ENCODE peak calls at places on chromosome 2, in seven cellular contexts. H is uterus; I is OCI-LY7; B is lower lobe of right lung; K is AG04450; L is right cardiac atrium; D is CD8-positive, alpha-beta memory T cell. M is an unnamed sample.

GRCh38 chr2:66696856-66697255 is 261.9 kb downstream of the MEIS1 start:
- DNase-seq in D (no peak), H (no peak), L (no peak), I (no peak), K (no peak), B (no peak), M (no peak)

GRCh38 chr2:168456526-168457176 is 579 bp downstream of the CERS6 start:
- DNase-seq in K (no peak), H (peak; percentile 52), I (no peak), D (no peak), L (peak; percentile 33), B (peak; percentile 60), M (peak; percentile 48)

GRCh38 chr2:39469807-39470206 is 32.7 kb upstream of the MAP4K3 start:
- DNase-seq in K (peak; percentile 38), D (no peak), H (no peak), L (no peak), I (peak; percentile 82), B (no peak), M (peak; percentile 43)

GRCh38 chr2:27724191-27724590 is 47.3 kb upstream of the MRPL33 start:
- DNase-seq in I (no peak), B (no peak), D (no peak), L (no peak), H (no peak), K (no peak), M (no peak)

GRCh38 chr2:161171595-161171929 is 11.3 kb downstream of the TANK start:
- DNase-seq in I (no peak), H (no peak), B (no peak), L (no peak), D (no peak), K (no peak), M (no peak)

GRCh38 chr2:145777297-145777696 is 1257.4 kb upstream of the ZEB2 start:
- DNase-seq in K (no peak), L (no peak), I (no peak), B (no peak), H (no peak), D (no peak), M (no peak)

GRCh38 chr2:157468931-157469708 is 25.2 kb upstream of the CYTIP start:
- DNase-seq in I (peak; percentile 90), D (no peak), H (no peak), B (no peak), K (no peak), L (no peak), M (no peak)

GRCh38 chr2:53576361-53576620 is 191.3 kb upstream of the CHAC2 start:
- DNase-seq in I (no peak), H (no peak), D (no peak), B (no peak), L (no peak), K (no peak), M (no peak)

GRCh38 chr2:47559079-47559684 is 156.2 kb downstream of the MSH2 start:
- DNase-seq in K (no peak), H (no peak), I (no peak), L (no peak), D (no peak), B (no peak), M (peak; percentile 75)

GRCh38 chr2:202612145-202612544 is 22.6 kb upstream of the FAM117B start:
- DNase-seq in I (no peak), H (no peak), B (no peak), D (no peak), L (no peak), K (no peak), M (no peak)

GRCh38 chr2:28751956-28752607 is 452 bp downstream of the PPP1CB start:
- DNase-seq in H (no peak), D (peak; percentile 59), B (no peak), L (no peak), I (peak; percentile 61), K (no peak), M (peak; percentile 23)

GRCh38 chr2:42054657-42055430 is 7.0 kb downstream of the PKDCC start:
- DNase-seq in B (no peak), I (no peak), H (no peak), D (no peak), K (no peak), L (peak; percentile 28), M (no peak)

GRCh38 chr2:1972428-1972827 is 228.1 kb upstream of the PXDN start:
- DNase-seq in I (no peak), D (no peak), L (peak; percentile 53), K (no peak), B (no peak), H (no peak), M (peak; percentile 98)

GRCh38 chr2:102013200-102014040 is 21.7 kb downstream of the IL1R2 start:
- DNase-seq in B (no peak), H (no peak), L (no peak), I (no peak), D (no peak), K (no peak), M (no peak)

GRCh38 chr2:200274116-200275075 is 32.1 kb upstream of the SPATS2L start:
- DNase-seq in L (no peak), K (no peak), B (no peak), I (no peak), D (no peak), H (no peak), M (no peak)

GRCh38 chr2:169583494-169583893 is 657 bp upstream of the PPIG start:
- DNase-seq in I (no peak), B (no peak), L (no peak), D (no peak), H (no peak), K (no peak), M (no peak)

GRCh38 chr2:68789603-68790002 is 55.0 kb downstream of the ARHGAP25 start:
- DNase-seq in I (peak; percentile 93), D (no peak), H (no peak), L (no peak), K (no peak), B (no peak), M (no peak)

GRCh38 chr2:158463496-158464095 is 6.8 kb downstream of the PKP4 start:
- DNase-seq in K (no peak), H (no peak), D (no peak), I (no peak), L (no peak), B (no peak), M (no peak)

GRCh38 chr2:216216951-216217903 is 108.1 kb downstream of the XRCC5 start:
- DNase-seq in B (no peak), H (no peak), K (peak; percentile 23), D (no peak), L (no peak), I (peak; percentile 23), M (peak; percentile 55)

GRCh38 chr2:175143678-175144077 is 24.3 kb downstream of the ATF2 start:
- DNase-seq in K (no peak), I (no peak), H (no peak), D (no peak), B (no peak), L (no peak), M (no peak)

GRCh38 chr2:45258251-45258775 is 249.1 kb upstream of the SIX2 start:
- DNase-seq in B (no peak), I (peak; percentile 37), H (no peak), K (no peak), D (no peak), L (no peak), M (no peak)

GRCh38 chr2:185934232-185934631 is 195.6 kb downstream of the FSIP2 start:
- DNase-seq in L (no peak), K (no peak), B (no peak), H (no peak), I (no peak), D (no peak), M (no peak)

GRCh38 chr2:185942855-185943254 is 204.3 kb downstream of the FSIP2 start:
- DNase-seq in K (no peak), B (no peak), D (no peak), H (no peak), L (no peak), I (no peak), M (no peak)

DNA sequence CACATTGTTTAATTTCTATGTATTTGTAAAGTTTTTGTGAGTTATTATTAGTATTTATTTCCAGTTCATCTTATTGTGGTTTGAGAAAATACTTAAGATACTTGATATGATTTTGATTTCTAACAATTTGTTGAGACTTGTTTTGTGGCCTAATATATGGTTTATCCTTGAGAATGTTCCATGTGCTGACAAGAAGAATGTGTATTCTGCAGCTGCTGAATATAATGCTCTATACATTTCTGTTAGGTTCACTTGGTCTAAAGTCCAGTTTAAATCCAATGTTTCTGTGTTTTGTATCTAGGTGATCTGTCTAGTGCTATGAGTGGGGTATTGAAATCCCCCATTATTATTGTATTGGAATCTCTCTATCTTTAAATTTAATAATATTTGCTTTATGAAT is 201.3 kb downstream of the FSIP2 start:
- DNase-seq in L (no peak), I (no peak), K (no peak), B (no peak), H (no peak), D (no peak), M (no peak)
- H3K9me3 ChIP-seq in L (no peaks in the 10 kb centered on the region), I (no peaks in the 10 kb centered on the region), K (no peaks in the 10 kb centered on the region), B (peaks cover 21% of the 10 kb centered on the region), H (no peaks in the 10 kb centered on the region), D (peaks cover 7% of the 10 kb centered on the region), M (peaks cover 5% of the 10 kb centered on the region)

DNA sequence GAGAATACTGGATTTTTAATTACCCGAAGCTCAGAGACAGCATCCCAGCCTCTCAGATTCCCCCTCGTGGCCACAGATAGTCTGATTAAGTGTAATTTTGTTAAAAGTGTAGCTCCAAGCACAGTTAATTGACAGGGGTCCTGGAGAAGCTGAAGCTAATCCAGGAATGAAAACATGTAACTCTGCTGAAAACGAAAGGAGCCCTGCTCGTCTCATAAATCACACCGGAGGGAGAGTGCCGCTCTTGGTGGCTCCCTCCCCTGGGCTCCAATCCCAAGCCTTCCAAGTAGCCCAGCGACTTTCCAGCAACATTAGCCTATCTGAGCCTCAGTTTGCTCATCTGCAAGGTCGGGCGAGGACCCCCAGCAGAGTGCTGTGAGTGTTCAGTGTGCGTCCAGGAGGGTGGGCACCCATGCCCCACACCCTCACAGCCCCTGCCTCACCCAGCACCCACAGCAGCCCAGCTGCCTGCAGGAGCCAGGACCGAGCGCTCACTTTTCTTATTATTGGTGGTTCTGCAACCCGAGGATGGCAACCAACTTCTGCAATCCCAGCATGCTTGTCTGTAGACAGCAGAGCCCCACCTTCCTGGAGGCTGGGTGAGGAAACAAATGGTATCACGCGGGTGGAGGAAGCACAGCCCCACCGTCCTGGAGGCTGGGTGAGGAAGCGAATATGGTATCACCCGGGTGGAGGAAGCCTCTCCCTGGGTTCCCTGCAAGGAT is 220.8 kb upstream of the RAB6C start:
- DNase-seq in H (no peak), B (peak; percentile 73), I (no peak), K (no peak), D (no peak), L (peak; percentile 37), M (no peak)
- H3K4me3 ChIP-seq in H (peak overlapping the region; percentile 9), B (peak overlapping the region; percentile 48), I (no peak overlapping the region), K (no peak overlapping the region), D (no peak overlapping the region), L (peak overlapping the region; percentile 4), M (no peak overlapping the region)

DNA sequence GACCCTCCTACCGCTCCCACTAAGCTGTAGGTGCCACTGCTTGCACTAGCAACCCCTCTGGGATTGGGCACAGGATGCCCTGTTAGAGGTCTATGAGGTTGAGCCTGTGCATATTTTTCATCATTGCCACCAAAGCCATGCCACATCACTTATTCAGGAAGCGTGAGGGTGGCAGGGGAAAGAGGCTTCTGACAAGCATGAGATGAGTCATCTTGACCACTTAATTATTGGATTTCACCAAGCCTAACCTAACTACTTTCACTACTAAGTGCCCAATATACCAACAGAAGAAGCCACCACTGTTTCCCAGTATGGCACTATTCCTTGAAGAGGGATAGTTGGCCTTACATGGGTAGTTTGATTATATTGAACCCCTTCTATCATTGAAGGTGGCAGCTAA is 181.3 kb upstream of the EPHA4 start:
- DNase-seq in L (no peak), D (no peak), I (no peak), H (no peak), K (no peak), B (no peak), M (no peak)
- H3K9me3 ChIP-seq in L (no peaks in the 10 kb centered on the region), D (no peaks in the 10 kb centered on the region), I (no peaks in the 10 kb centered on the region), H (no peaks in the 10 kb centered on the region), K (no peaks in the 10 kb centered on the region), B (no peaks in the 10 kb centered on the region), M (no peaks in the 10 kb centered on the region)

GRCh38 chr2:189261431-189261841 is 81.9 kb upstream of the COL5A2 start:
- DNase-seq in L (no peak), H (no peak), I (no peak), B (no peak), K (no peak), D (no peak), M (no peak)
- H3K4me3 ChIP-seq in L (no peak overlapping the region), H (no peak overlapping the region), I (no peak overlapping the region), B (no peak overlapping the region), K (no peak overlapping the region), D (no peak overlapping the region), M (no peak overlapping the region)

M was measured in MG63.